ENCODE peak calls at places on chromosomes 3 and 15, in six cellular contexts. T is lung; K is ovary; G is psoas muscle; E is adrenal gland; F is CD4-positive, alpha-beta memory T cell. B is an unnamed sample. For H3K36me3, the result is how much of the 10 kb centered on the place peaks cover.

GRCh38 chr15:43514241-43515057 is 3.0 kb upstream of the MAP1A start:
- DNase-seq in T (no peak), K (no peak), G (peak), E (no peak), F (peak), B (no peak)

GRCh38 chr3:133408961-133409360 is 9.1 kb downstream of the BFSP2 start:
- DNase-seq in T (no peak), K (no peak), G (no peak), E (no peak), F (no peak), B (no peak)

GRCh38 chr3:134094491-134094890 is 64.8 kb upstream of the SLCO2A1 start:
- DNase-seq in T (no peak), K (no peak), G (no peak), E (no peak), F (no peak), B (no peak)

GRCh38 chr3:15892828-15893227 is 95.0 kb upstream of the ANKRD28 start:
- DNase-seq in T (no peak), K (no peak), G (no peak), E (no peak), F (no peak), B (no peak)

GRCh38 chr15:46280753-46281521 is 646.1 kb downstream of the SQOR start:
- DNase-seq in T (no peak), K (no peak), G (no peak), E (no peak), F (no peak), B (no peak)

GRCh38 chr15:25725758-25726157 is 137.4 kb downstream of the ATP10A start:
- DNase-seq in T (no peak), K (no peak), G (no peak), E (peak), F (no peak), B (no peak)

GRCh38 chr15:44081223-44082013 is 113.7 kb downstream of the FRMD5 start:
- DNase-seq in T (no peak), K (no peak), G (no peak), E (no peak), F (no peak), B (no peak)

GRCh38 chr3:100957407-100958100 is 35.7 kb downstream of the ABI3BP start:
- DNase-seq in T (no peak), K (no peak), G (no peak), E (no peak), F (no peak), B (no peak)

GRCh38 chr3:170529912-170530311 is 56.0 kb downstream of the SLC7A14 start:
- DNase-seq in T (no peak), K (no peak), G (no peak), E (no peak), F (no peak), B (no peak)

GRCh38 chr15:33941279-33942063 is 26.8 kb upstream of the CHRM5 start:
- DNase-seq in T (no peak), K (no peak), G (no peak), E (no peak), F (no peak), B (no peak)

GRCh38 chr3:33074217-33075067 is 22.5 kb downstream of the GLB1 start:
- DNase-seq in T (peak), K (peak), G (peak), E (peak), F (peak), B (peak)

GRCh38 chr15:62059818-62060115 is 480 bp downstream of the VPS13C start:
- DNase-seq in T (peak), K (peak), G (peak), E (peak), F (peak), B (peak)

GRCh38 chr3:24357635-24358034 is 137.0 kb downstream of the THRB start:
- DNase-seq in T (no peak), K (no peak), G (no peak), E (no peak), F (no peak), B (no peak)

DNA sequence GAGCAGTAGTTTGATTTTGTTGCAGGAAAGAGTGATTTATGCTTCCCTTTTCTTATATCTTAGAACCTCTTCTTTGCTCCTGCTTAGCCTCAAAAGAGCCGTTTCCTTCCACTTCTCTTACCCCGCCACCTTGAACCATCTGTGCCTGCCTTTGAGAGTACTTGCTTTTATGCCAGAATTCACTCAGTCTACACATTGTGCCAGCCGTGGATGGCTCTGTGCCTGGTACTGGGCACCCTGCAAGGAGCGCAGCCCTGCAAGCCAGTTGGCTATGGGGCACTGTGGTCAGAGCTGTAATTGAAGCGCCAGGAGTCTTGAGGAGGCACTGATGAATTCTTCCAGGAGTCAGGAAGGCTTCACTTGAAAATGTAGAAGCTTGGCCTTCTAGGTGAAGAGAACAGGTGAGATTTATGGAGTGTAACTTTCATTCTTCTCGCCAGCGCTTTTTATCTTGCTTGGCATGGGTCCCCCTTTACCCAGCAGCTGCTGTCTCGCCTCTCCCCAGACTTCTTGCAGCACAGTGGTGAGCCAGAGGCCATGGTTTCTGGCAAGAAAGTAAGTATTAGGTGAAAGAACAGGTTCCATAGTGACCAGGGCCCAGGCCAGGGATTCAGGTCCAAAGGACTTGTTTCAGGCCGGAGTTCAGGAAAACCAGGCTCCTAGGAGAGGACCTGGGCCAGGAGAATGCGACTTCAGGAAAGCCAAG is 4.9 kb downstream of the TMED3 start:
- DNase-seq in T (no peak), K (no peak), G (no peak), E (no peak), F (no peak), B (no peak)
- H3K36me3 ChIP-seq in T (under half), K (under half), G (under half), E (under half), F (half or more), B (half or more)

GRCh38 chr3:194281306-194281705 is 69.8 kb downstream of the CPN2 start:
- DNase-seq in T (no peak), K (no peak), G (peak), E (no peak), F (no peak), B (no peak)

GRCh38 chr3:194279106-194279505 is 72.0 kb downstream of the CPN2 start:
- DNase-seq in T (no peak), K (no peak), G (no peak), E (peak), F (no peak), B (no peak)

GRCh38 chr3:194279701-194280360 is 71.3 kb downstream of the CPN2 start:
- DNase-seq in T (no peak), K (no peak), G (peak), E (peak), F (no peak), B (no peak)

GRCh38 chr3:194281766-194282165 is 69.4 kb downstream of the CPN2 start:
- DNase-seq in T (no peak), K (no peak), G (peak), E (peak), F (no peak), B (no peak)

DNA sequence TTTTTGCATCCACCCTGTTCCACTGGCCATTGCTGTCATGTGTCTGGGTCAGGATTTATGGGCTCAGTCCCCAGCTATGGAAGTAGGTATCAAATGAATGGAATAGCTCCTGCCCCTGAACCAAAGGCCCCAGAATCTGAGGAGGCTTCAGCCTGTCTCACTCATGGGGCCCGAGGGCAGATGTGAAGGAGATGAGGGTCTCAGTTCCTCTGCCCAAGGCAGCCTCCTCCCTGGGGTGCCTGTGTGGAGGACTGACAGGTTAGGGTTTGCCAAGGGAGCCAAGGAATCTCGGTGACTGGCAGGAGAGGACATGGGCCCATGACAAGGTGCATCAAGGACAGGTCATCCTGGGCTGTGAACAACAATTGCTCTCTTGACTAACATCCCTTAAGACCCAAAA is 70.4 kb downstream of the CPN2 start:
- DNase-seq in T (no peak), K (no peak), G (peak), E (peak), F (no peak), B (no peak)
- H3K36me3 ChIP-seq in T (under half), K (under half), G (under half), E (under half), F (under half), B (under half)

GRCh38 chr3:48630833-48631232 is 4.4 kb downstream of the SLC26A6 start:
- DNase-seq in T (no peak), K (no peak), G (no peak), E (no peak), F (no peak), B (no peak)
- H3K36me3 ChIP-seq in T (under half), K (under half), G (half or more), E (under half), F (under half), B (under half)

GRCh38 chr15:64685230-64685886 is 90.0 kb downstream of the RBPMS2 start:
- DNase-seq in T (no peak), K (no peak), G (no peak), E (no peak), F (no peak), B (no peak)

GRCh38 chr15:64687167-64688085 is 88.0 kb downstream of the RBPMS2 start:
- DNase-seq in T (no peak), K (peak), G (no peak), E (peak), F (no peak), B (no peak)

GRCh38 chr15:64688179-64688578 is 87.2 kb downstream of the RBPMS2 start:
- DNase-seq in T (no peak), K (no peak), G (no peak), E (no peak), F (no peak), B (no peak)

GRCh38 chr15:64688770-64689169 is 86.6 kb downstream of the RBPMS2 start:
- DNase-seq in T (no peak), K (no peak), G (no peak), E (no peak), F (no peak), B (no peak)

DNA sequence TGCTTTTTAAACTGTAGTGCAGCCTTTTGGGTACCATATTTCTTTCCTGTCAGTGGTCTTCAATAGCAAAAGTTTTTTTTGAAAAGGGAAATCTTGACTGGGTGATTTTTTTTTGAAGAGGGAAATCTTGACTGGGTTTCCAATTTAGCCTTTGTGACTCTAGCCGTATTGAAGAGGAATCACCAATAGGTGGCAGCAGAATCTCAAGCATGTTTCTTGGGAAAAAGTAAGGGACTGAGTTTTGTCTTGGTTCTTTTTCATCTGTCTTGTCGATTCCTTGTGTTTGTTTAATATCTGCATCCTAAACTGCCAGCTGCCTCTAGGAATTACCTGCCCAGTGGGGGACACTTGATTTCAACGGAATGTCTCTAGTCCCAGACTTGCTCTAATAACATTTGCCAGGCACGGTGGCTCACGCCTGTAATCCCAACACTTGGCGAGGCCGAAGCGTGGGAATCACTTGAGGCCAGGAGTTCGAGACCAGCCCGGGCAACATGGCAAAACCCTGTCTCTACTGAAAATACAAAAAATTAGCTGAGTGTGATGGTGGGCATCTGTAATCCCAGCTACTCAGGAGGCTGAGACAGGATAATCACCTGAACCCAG is 89.2 kb downstream of the RBPMS2 start:
- DNase-seq in T (no peak), K (no peak), G (no peak), E (no peak), F (peak), B (peak)
- H3K36me3 ChIP-seq in T (half or more), K (under half), G (half or more), E (under half), F (half or more), B (half or more)

DNA sequence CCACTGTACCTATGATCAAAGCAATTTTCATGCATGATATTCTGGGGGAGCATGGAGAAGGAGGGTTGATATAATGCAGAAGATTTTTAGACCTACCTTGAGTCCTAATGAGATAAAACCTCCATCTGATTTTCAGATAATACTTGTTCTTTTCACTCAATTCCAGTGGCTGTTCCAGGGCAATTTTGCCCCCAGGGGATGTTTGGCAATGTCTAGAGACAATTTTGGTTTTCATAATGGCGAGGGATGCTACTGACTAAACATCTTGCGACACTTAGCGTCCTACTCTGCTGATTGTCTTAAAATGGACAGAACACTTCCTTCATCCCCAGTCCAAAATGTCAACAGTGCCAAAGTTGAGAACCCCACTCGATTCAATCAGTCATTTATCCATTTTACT is 26.6 kb downstream of the AGBL1 start:
- DNase-seq in T (no peak), K (no peak), G (no peak), E (no peak), F (no peak), B (no peak)
- H3K36me3 ChIP-seq in T (under half), K (under half), G (under half), E (under half), F (under half), B (under half)

DNA sequence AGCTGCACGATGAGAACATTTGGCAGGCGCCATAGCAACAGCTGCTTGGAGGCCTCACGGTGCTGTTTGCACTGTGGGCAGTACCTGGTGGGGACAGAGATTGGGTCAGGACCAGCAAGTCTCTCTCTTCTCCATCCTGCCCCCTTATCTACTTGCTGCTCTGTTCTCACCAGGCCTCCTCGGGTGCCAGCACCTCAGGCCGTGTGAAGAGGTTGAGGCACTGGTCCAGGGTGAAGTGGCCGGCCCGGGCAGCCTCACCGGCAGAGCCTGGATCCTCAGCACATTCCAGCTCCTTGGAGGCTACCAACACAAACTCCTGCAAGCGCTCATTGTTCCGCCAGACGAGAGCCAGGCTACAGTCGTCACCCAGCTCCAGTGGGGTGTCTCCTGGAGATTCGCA is 6.2 kb upstream of the QARS1 start:
- DNase-seq in T (no peak), K (no peak), G (no peak), E (no peak), F (no peak), B (no peak)
- H3K36me3 ChIP-seq in T (half or more), K (under half), G (half or more), E (under half), F (half or more), B (half or more)

DNA sequence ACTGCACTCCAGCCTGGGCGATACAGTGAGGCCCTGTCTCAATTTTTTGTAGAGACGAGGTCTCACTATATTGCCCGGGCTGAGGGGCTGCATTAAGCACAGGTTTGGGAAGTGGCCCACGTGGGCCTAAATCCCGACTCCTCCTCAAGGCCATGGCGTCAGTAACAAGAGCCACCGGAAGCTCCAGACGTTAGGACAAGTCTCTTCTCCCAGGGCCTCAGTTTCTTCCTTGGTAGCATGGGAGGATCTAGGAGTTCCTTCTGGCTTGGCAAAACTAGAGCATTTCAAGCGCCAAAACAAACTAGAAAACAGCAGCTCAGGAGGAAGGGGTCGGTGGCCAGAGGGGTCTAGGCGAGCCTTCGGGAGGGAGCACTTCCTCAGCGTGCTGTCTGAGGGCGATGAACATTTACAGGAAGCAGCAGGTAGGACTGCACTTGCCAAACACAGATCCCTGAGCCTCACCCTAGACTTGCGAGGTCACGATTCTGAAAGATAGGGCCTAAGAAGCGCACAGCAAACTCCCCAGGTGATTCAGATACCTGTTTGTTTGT is 536 bp downstream of the SNAPC5 start:
- DNase-seq in T (no peak), K (no peak), G (no peak), E (peak), F (no peak), B (no peak)
- H3K36me3 ChIP-seq in T (under half), K (under half), G (half or more), E (under half), F (half or more), B (half or more)

GRCh38 chr3:9791790-9792404 is 376 bp downstream of the TADA3 start:
- DNase-seq in T (no peak), K (no peak), G (no peak), E (no peak), F (no peak), B (no peak)
- H3K36me3 ChIP-seq in T (under half), K (under half), G (half or more), E (under half), F (under half), B (under half)

GRCh38 chr15:74451322-74451721 is 9.6 kb downstream of the UBL7 start:
- DNase-seq in T (no peak), K (no peak), G (no peak), E (no peak), F (no peak), B (no peak)
- H3K36me3 ChIP-seq in T (under half), K (under half), G (half or more), E (under half), F (half or more), B (half or more)

GRCh38 chr3:89395996-89396395 is 288.6 kb downstream of the EPHA3 start:
- DNase-seq in T (no peak), K (no peak), G (no peak), E (no peak), F (no peak), B (no peak)

GRCh38 chr3:89395441-89395840 is 288.0 kb downstream of the EPHA3 start:
- DNase-seq in T (no peak), K (no peak), G (no peak), E (no peak), F (no peak), B (no peak)
- H3K36me3 ChIP-seq in T (under half), K (under half), G (under half), E (under half), F (under half), B (under half)